ENCODE peak calls at places on chromosomes 13 and 19, in six cellular contexts. J is fibroblast of mammary gland; U is NB4; K is activated effector memory CD4-positive, alpha-beta T cell treated with Interleukin-2 at 50 U/mL for 16 hours; M is B cell; S is effector CD4-positive, alpha-beta T cell. B is an unnamed sample.

GRCh38 chr19:31625056-31625455 is 275.8 kb upstream of the TSHZ3 start:
- DNase-seq in J (no peak), U (no peak), K (no peak), M (no peak), S (no peak), B (no peak)

GRCh38 chr13:40338217-40338616 is 328.2 kb downstream of the FOXO1 start:
- DNase-seq in J (no peak), U (no peak), K (no peak), M (no peak), S (no peak), B (no peak)

GRCh38 chr13:107020393-107020792 is 452.5 kb upstream of the ARGLU1 start:
- DNase-seq in J (no peak), U (no peak), K (no peak), M (no peak), S (no peak), B (no peak)

GRCh38 chr19:17648097-17648660 is 40.0 kb downstream of the UNC13A start:
- DNase-seq in J (no peak), U (no peak), K (no peak), M (no peak), S (no peak), B (no peak)

GRCh38 chr19:2047449-2048103 is 3.5 kb downstream of the MKNK2 start:
- DNase-seq in J (peak; percentile 64), U (peak; percentile 16), K (no peak), M (no peak), S (no peak), B (peak; percentile 84)

GRCh38 chr13:80141114-80141849 is 199.6 kb downstream of the SPRY2 start:
- DNase-seq in J (peak; percentile 76), U (no peak), K (no peak), M (no peak), S (no peak), B (no peak)

GRCh38 chr19:33193864-33194362 is at the start of gene LRP3:
- DNase-seq in J (no peak), U (peak; percentile 72), K (no peak), M (no peak), S (no peak), B (no peak)

GRCh38 chr19:11446652-11447301 is 11.3 kb downstream of the PRKCSH start:
- DNase-seq in J (peak; percentile 21), U (peak; percentile 58), K (peak; percentile 9), M (peak; percentile 72), S (peak; percentile 43), B (peak; percentile 47)

GRCh38 chr13:75959861-75960481 is 323.8 kb downstream of the LMO7 start:
- DNase-seq in J (no peak), U (no peak), K (no peak), M (no peak), S (no peak), B (no peak)

GRCh38 chr13:77351326-77351725 is 24.4 kb upstream of the MYCBP2 start:
- DNase-seq in J (no peak), U (no peak), K (no peak), M (no peak), S (no peak), B (no peak)

GRCh38 chr13:93473441-93474270 is 247.0 kb downstream of the GPC6 start:
- DNase-seq in J (no peak), U (no peak), K (no peak), M (no peak), S (no peak), B (no peak)

GRCh38 chr19:11008111-11008510 is 47.3 kb downstream of the SMARCA4 start:
- DNase-seq in J (no peak), U (no peak), K (no peak), M (no peak), S (no peak), B (no peak)

GRCh38 chr13:110447058-110447511 is 114.4 kb downstream of the RAB20 start:
- DNase-seq in J (peak; percentile 95), U (no peak), K (no peak), M (peak; percentile 19), S (no peak), B (no peak)

GRCh38 chr13:32246468-32246867 is 68.7 kb downstream of the ZAR1L start:
- DNase-seq in J (peak; percentile 83), U (peak; percentile 88), K (no peak), M (peak; percentile 40), S (no peak), B (peak; percentile 86)

GRCh38 chr13:80751854-80752253 is 410.9 kb upstream of the SPRY2 start:
- DNase-seq in J (no peak), U (no peak), K (no peak), M (no peak), S (no peak), B (no peak)

GRCh38 chr19:4057913-4058695 is 8.6 kb downstream of the ZBTB7A start:
- DNase-seq in J (peak; percentile 94), U (peak; percentile 90), K (peak; percentile 25), M (no peak), S (no peak), B (peak; percentile 96)

GRCh38 chr13:23715762-23716235 is 145.6 kb downstream of the TNFRSF19 start:
- DNase-seq in J (no peak), U (no peak), K (no peak), M (peak; percentile 30), S (no peak), B (peak; percentile 42)

GRCh38 chr19:35266149-35266903 is 2.4 kb upstream of the USF2 start:
- DNase-seq in J (no peak), U (no peak), K (no peak), M (no peak), S (no peak), B (no peak)

GRCh38 chr13:32314968-32315254 is 252 bp downstream of the ZAR1L start:
- DNase-seq in J (peak; percentile 72), U (no peak), K (no peak), M (peak; percentile 77), S (peak; percentile 49), B (no peak)

GRCh38 chr13:104297075-104297474 is 1230.9 kb upstream of the SLC10A2 start:
- DNase-seq in J (no peak), U (no peak), K (no peak), M (no peak), S (no peak), B (no peak)

GRCh38 chr19:18520848-18521691 is 800 bp downstream of the ELL start:
- DNase-seq in J (no peak), U (peak; percentile 46), K (peak; percentile 10), M (peak; percentile 75), S (peak; percentile 16), B (peak; percentile 28)

GRCh38 chr13:100128373-100128772 is 39.5 kb downstream of the PCCA start:
- DNase-seq in J (peak; percentile 71), U (peak; percentile 45), K (no peak), M (no peak), S (no peak), B (no peak)

GRCh38 chr19:33349319-33350289 is 23.9 kb upstream of the CEBPG start:
- DNase-seq in J (no peak), U (no peak), K (no peak), M (no peak), S (no peak), B (no peak)

GRCh38 chr13:75908137-75908536 is 272.0 kb downstream of the LMO7 start:
- DNase-seq in J (peak; percentile 30), U (no peak), K (no peak), M (no peak), S (no peak), B (peak; percentile 5)

GRCh38 chr13:47933688-47934011 is 67.4 kb downstream of the SUCLA2 start:
- DNase-seq in J (peak; percentile 30), U (peak; percentile 58), K (no peak), M (no peak), S (no peak), B (peak; percentile 7)

GRCh38 chr19:12985049-12985776 is 10.1 kb upstream of the NFIX start:
- DNase-seq in J (peak; percentile 55), U (peak; percentile 70), K (no peak), M (peak; percentile 54), S (no peak), B (no peak)

GRCh38 chr13:46803586-46803985 is 6.6 kb upstream of the ESD start:
- DNase-seq in J (peak; percentile 70), U (no peak), K (no peak), M (no peak), S (no peak), B (no peak)

GRCh38 chr19:17109962-17110598 is 34.5 kb downstream of the MYO9B start:
- DNase-seq in J (no peak), U (peak; percentile 93), K (no peak), M (peak; percentile 92), S (no peak), B (no peak)

GRCh38 chr13:23007430-23007829 is 173.3 kb upstream of the SGCG start:
- DNase-seq in J (no peak), U (no peak), K (no peak), M (no peak), S (no peak), B (no peak)